ENCODE peak calls at places on chromosome 14, in ten cellular contexts. One of them, this sample, is unnamed.

GRCh38 chr14:100898465-100898864 is 5.1 kb downstream of the RTL1 start:
- DNase-seq in activated T-helper 2 cell treated with anti-CD3 and anti-CD28 coated beads, Interferon-gamma antibody, Interleukin-2, Interleukin-4, amounts not matched to agents 10 μg/mL and 5 μg/mL and 100 μg/mL, durations not matched to agents 14 hours and 24 hours and 36 hours: no peak
- DNase-seq in A549: no peak
- DNase-seq in keratinocyte: no peak
- DNase-seq in DMS53: no peak
- DNase-seq in heart left ventricle: no peak
- DNase-seq in fibroblast of lung: no peak
- DNase-seq in activated CD8-positive, alpha-beta memory T cell treated with anti-CD3 and anti-CD28 coated beads, Interleukin-2, amount 50 U/mL, for 48 hours: peak
- DNase-seq in WTC11: peak
- DNase-seq in EL: no peak
- DNase-seq in this sample: no peak

GRCh38 chr14:72710212-72710611 is 183.7 kb downstream of the DPF3 start:
- DNase-seq in activated T-helper 2 cell treated with anti-CD3 and anti-CD28 coated beads, Interferon-gamma antibody, Interleukin-2, Interleukin-4, amounts not matched to agents 10 μg/mL and 5 μg/mL and 100 μg/mL, durations not matched to agents 14 hours and 24 hours and 36 hours: no peak
- DNase-seq in A549: no peak
- DNase-seq in keratinocyte: no peak
- DNase-seq in DMS53: no peak
- DNase-seq in heart left ventricle: no peak
- DNase-seq in fibroblast of lung: peak
- DNase-seq in activated CD8-positive, alpha-beta memory T cell treated with anti-CD3 and anti-CD28 coated beads, Interleukin-2, amount 50 U/mL, for 48 hours: no peak
- DNase-seq in WTC11: no peak
- DNase-seq in EL: no peak
- DNase-seq in this sample: no peak

GRCh38 chr14:50605776-50606175 is 45.8 kb downstream of the ATL1 start:
- DNase-seq in activated T-helper 2 cell treated with anti-CD3 and anti-CD28 coated beads, Interferon-gamma antibody, Interleukin-2, Interleukin-4, amounts not matched to agents 10 μg/mL and 5 μg/mL and 100 μg/mL, durations not matched to agents 14 hours and 24 hours and 36 hours: no peak
- DNase-seq in A549: no peak
- DNase-seq in keratinocyte: no peak
- DNase-seq in DMS53: no peak
- DNase-seq in heart left ventricle: no peak
- DNase-seq in fibroblast of lung: peak
- DNase-seq in activated CD8-positive, alpha-beta memory T cell treated with anti-CD3 and anti-CD28 coated beads, Interleukin-2, amount 50 U/mL, for 48 hours: no peak
- DNase-seq in WTC11: no peak
- DNase-seq in EL: peak
- DNase-seq in this sample: no peak

GRCh38 chr14:30651934-30652333 is 29.8 kb downstream of the SCFD1 start:
- DNase-seq in activated T-helper 2 cell treated with anti-CD3 and anti-CD28 coated beads, Interferon-gamma antibody, Interleukin-2, Interleukin-4, amounts not matched to agents 10 μg/mL and 5 μg/mL and 100 μg/mL, durations not matched to agents 14 hours and 24 hours and 36 hours: no peak
- DNase-seq in A549: no peak
- DNase-seq in keratinocyte: no peak
- DNase-seq in DMS53: no peak
- DNase-seq in heart left ventricle: no peak
- DNase-seq in fibroblast of lung: peak
- DNase-seq in activated CD8-positive, alpha-beta memory T cell treated with anti-CD3 and anti-CD28 coated beads, Interleukin-2, amount 50 U/mL, for 48 hours: no peak
- DNase-seq in WTC11: no peak
- DNase-seq in EL: no peak
- DNase-seq in this sample: no peak

GRCh38 chr14:51441001-51441400 is 201.0 kb downstream of the TMX1 start:
- DNase-seq in activated T-helper 2 cell treated with anti-CD3 and anti-CD28 coated beads, Interferon-gamma antibody, Interleukin-2, Interleukin-4, amounts not matched to agents 10 μg/mL and 5 μg/mL and 100 μg/mL, durations not matched to agents 14 hours and 24 hours and 36 hours: no peak
- DNase-seq in A549: no peak
- DNase-seq in keratinocyte: no peak
- DNase-seq in DMS53: no peak
- DNase-seq in heart left ventricle: no peak
- DNase-seq in fibroblast of lung: no peak
- DNase-seq in activated CD8-positive, alpha-beta memory T cell treated with anti-CD3 and anti-CD28 coated beads, Interleukin-2, amount 50 U/mL, for 48 hours: no peak
- DNase-seq in WTC11: no peak
- DNase-seq in EL: peak
- DNase-seq in this sample: no peak

GRCh38 chr14:37583358-37584210 is 11.5 kb downstream of the FOXA1 start:
- DNase-seq in activated T-helper 2 cell treated with anti-CD3 and anti-CD28 coated beads, Interferon-gamma antibody, Interleukin-2, Interleukin-4, amounts not matched to agents 10 μg/mL and 5 μg/mL and 100 μg/mL, durations not matched to agents 14 hours and 24 hours and 36 hours: no peak
- DNase-seq in A549: no peak
- DNase-seq in keratinocyte: no peak
- DNase-seq in DMS53: peak
- DNase-seq in heart left ventricle: no peak
- DNase-seq in fibroblast of lung: no peak
- DNase-seq in activated CD8-positive, alpha-beta memory T cell treated with anti-CD3 and anti-CD28 coated beads, Interleukin-2, amount 50 U/mL, for 48 hours: no peak
- DNase-seq in WTC11: peak
- DNase-seq in EL: no peak
- DNase-seq in this sample: no peak

GRCh38 chr14:102221026-102221425 is 81.3 kb downstream of the WDR20 start:
- DNase-seq in activated T-helper 2 cell treated with anti-CD3 and anti-CD28 coated beads, Interferon-gamma antibody, Interleukin-2, Interleukin-4, amounts not matched to agents 10 μg/mL and 5 μg/mL and 100 μg/mL, durations not matched to agents 14 hours and 24 hours and 36 hours: no peak
- DNase-seq in A549: no peak
- DNase-seq in keratinocyte: peak
- DNase-seq in DMS53: no peak
- DNase-seq in heart left ventricle: no peak
- DNase-seq in fibroblast of lung: no peak
- DNase-seq in activated CD8-positive, alpha-beta memory T cell treated with anti-CD3 and anti-CD28 coated beads, Interleukin-2, amount 50 U/mL, for 48 hours: no peak
- DNase-seq in WTC11: no peak
- DNase-seq in EL: peak
- DNase-seq in this sample: no peak

GRCh38 chr14:76761849-76762616 is 765 bp downstream of the VASH1 start:
- DNase-seq in activated T-helper 2 cell treated with anti-CD3 and anti-CD28 coated beads, Interferon-gamma antibody, Interleukin-2, Interleukin-4, amounts not matched to agents 10 μg/mL and 5 μg/mL and 100 μg/mL, durations not matched to agents 14 hours and 24 hours and 36 hours: no peak
- DNase-seq in A549: no peak
- DNase-seq in keratinocyte: no peak
- DNase-seq in DMS53: no peak
- DNase-seq in heart left ventricle: no peak
- DNase-seq in fibroblast of lung: no peak
- DNase-seq in activated CD8-positive, alpha-beta memory T cell treated with anti-CD3 and anti-CD28 coated beads, Interleukin-2, amount 50 U/mL, for 48 hours: peak
- DNase-seq in WTC11: no peak
- DNase-seq in EL: no peak
- DNase-seq in this sample: peak

GRCh38 chr14:49972199-49972671 is 79.4 kb downstream of the ARF6 start:
- DNase-seq in activated T-helper 2 cell treated with anti-CD3 and anti-CD28 coated beads, Interferon-gamma antibody, Interleukin-2, Interleukin-4, amounts not matched to agents 10 μg/mL and 5 μg/mL and 100 μg/mL, durations not matched to agents 14 hours and 24 hours and 36 hours: no peak
- DNase-seq in A549: no peak
- DNase-seq in keratinocyte: peak
- DNase-seq in DMS53: peak
- DNase-seq in heart left ventricle: peak
- DNase-seq in fibroblast of lung: peak
- DNase-seq in activated CD8-positive, alpha-beta memory T cell treated with anti-CD3 and anti-CD28 coated beads, Interleukin-2, amount 50 U/mL, for 48 hours: no peak
- DNase-seq in WTC11: no peak
- DNase-seq in EL: peak
- DNase-seq in this sample: no peak

GRCh38 chr14:64217318-64217717 is 76.9 kb downstream of the ESR2 start:
- DNase-seq in activated T-helper 2 cell treated with anti-CD3 and anti-CD28 coated beads, Interferon-gamma antibody, Interleukin-2, Interleukin-4, amounts not matched to agents 10 μg/mL and 5 μg/mL and 100 μg/mL, durations not matched to agents 14 hours and 24 hours and 36 hours: no peak
- DNase-seq in A549: no peak
- DNase-seq in keratinocyte: no peak
- DNase-seq in DMS53: no peak
- DNase-seq in heart left ventricle: no peak
- DNase-seq in fibroblast of lung: no peak
- DNase-seq in activated CD8-positive, alpha-beta memory T cell treated with anti-CD3 and anti-CD28 coated beads, Interleukin-2, amount 50 U/mL, for 48 hours: no peak
- DNase-seq in WTC11: no peak
- DNase-seq in EL: no peak
- DNase-seq in this sample: no peak

GRCh38 chr14:64388533-64389243 is 535 bp downstream of the MTHFD1 start:
- DNase-seq in activated T-helper 2 cell treated with anti-CD3 and anti-CD28 coated beads, Interferon-gamma antibody, Interleukin-2, Interleukin-4, amounts not matched to agents 10 μg/mL and 5 μg/mL and 100 μg/mL, durations not matched to agents 14 hours and 24 hours and 36 hours: no peak
- DNase-seq in A549: no peak
- DNase-seq in keratinocyte: no peak
- DNase-seq in DMS53: peak
- DNase-seq in heart left ventricle: no peak
- DNase-seq in fibroblast of lung: peak
- DNase-seq in activated CD8-positive, alpha-beta memory T cell treated with anti-CD3 and anti-CD28 coated beads, Interleukin-2, amount 50 U/mL, for 48 hours: no peak
- DNase-seq in WTC11: peak
- DNase-seq in EL: peak
- DNase-seq in this sample: no peak

GRCh38 chr14:93064411-93065271 is 51.1 kb downstream of the ITPK1 start:
- DNase-seq in activated T-helper 2 cell treated with anti-CD3 and anti-CD28 coated beads, Interferon-gamma antibody, Interleukin-2, Interleukin-4, amounts not matched to agents 10 μg/mL and 5 μg/mL and 100 μg/mL, durations not matched to agents 14 hours and 24 hours and 36 hours: no peak
- DNase-seq in A549: no peak
- DNase-seq in keratinocyte: no peak
- DNase-seq in DMS53: no peak
- DNase-seq in heart left ventricle: peak
- DNase-seq in fibroblast of lung: no peak
- DNase-seq in activated CD8-positive, alpha-beta memory T cell treated with anti-CD3 and anti-CD28 coated beads, Interleukin-2, amount 50 U/mL, for 48 hours: no peak
- DNase-seq in WTC11: no peak
- DNase-seq in EL: no peak
- DNase-seq in this sample: no peak

GRCh38 chr14:103095210-103095778 is 769 bp downstream of the EXOC3L4 start:
- DNase-seq in activated T-helper 2 cell treated with anti-CD3 and anti-CD28 coated beads, Interferon-gamma antibody, Interleukin-2, Interleukin-4, amounts not matched to agents 10 μg/mL and 5 μg/mL and 100 μg/mL, durations not matched to agents 14 hours and 24 hours and 36 hours: no peak
- DNase-seq in A549: no peak
- DNase-seq in keratinocyte: no peak
- DNase-seq in DMS53: no peak
- DNase-seq in heart left ventricle: no peak
- DNase-seq in fibroblast of lung: no peak
- DNase-seq in activated CD8-positive, alpha-beta memory T cell treated with anti-CD3 and anti-CD28 coated beads, Interleukin-2, amount 50 U/mL, for 48 hours: no peak
- DNase-seq in WTC11: no peak
- DNase-seq in EL: no peak
- DNase-seq in this sample: no peak

GRCh38 chr14:22887260-22887989 is 4.4 kb downstream of the REM2 start:
- DNase-seq in activated T-helper 2 cell treated with anti-CD3 and anti-CD28 coated beads, Interferon-gamma antibody, Interleukin-2, Interleukin-4, amounts not matched to agents 10 μg/mL and 5 μg/mL and 100 μg/mL, durations not matched to agents 14 hours and 24 hours and 36 hours: peak
- DNase-seq in A549: peak
- DNase-seq in keratinocyte: no peak
- DNase-seq in DMS53: peak
- DNase-seq in heart left ventricle: no peak
- DNase-seq in fibroblast of lung: peak
- DNase-seq in activated CD8-positive, alpha-beta memory T cell treated with anti-CD3 and anti-CD28 coated beads, Interleukin-2, amount 50 U/mL, for 48 hours: no peak
- DNase-seq in WTC11: peak
- DNase-seq in EL: peak
- DNase-seq in this sample: no peak

GRCh38 chr14:23141706-23142467 is 22.8 kb upstream of the CEBPE start:
- DNase-seq in activated T-helper 2 cell treated with anti-CD3 and anti-CD28 coated beads, Interferon-gamma antibody, Interleukin-2, Interleukin-4, amounts not matched to agents 10 μg/mL and 5 μg/mL and 100 μg/mL, durations not matched to agents 14 hours and 24 hours and 36 hours: no peak
- DNase-seq in A549: peak
- DNase-seq in keratinocyte: no peak
- DNase-seq in DMS53: no peak
- DNase-seq in heart left ventricle: peak
- DNase-seq in fibroblast of lung: peak
- DNase-seq in activated CD8-positive, alpha-beta memory T cell treated with anti-CD3 and anti-CD28 coated beads, Interleukin-2, amount 50 U/mL, for 48 hours: no peak
- DNase-seq in WTC11: no peak
- DNase-seq in EL: peak
- DNase-seq in this sample: no peak

GRCh38 chr14:29584992-29585391 is 342.7 kb downstream of the PRKD1 start:
- DNase-seq in activated T-helper 2 cell treated with anti-CD3 and anti-CD28 coated beads, Interferon-gamma antibody, Interleukin-2, Interleukin-4, amounts not matched to agents 10 μg/mL and 5 μg/mL and 100 μg/mL, durations not matched to agents 14 hours and 24 hours and 36 hours: no peak
- DNase-seq in A549: no peak
- DNase-seq in keratinocyte: no peak
- DNase-seq in DMS53: peak
- DNase-seq in heart left ventricle: peak
- DNase-seq in fibroblast of lung: peak
- DNase-seq in activated CD8-positive, alpha-beta memory T cell treated with anti-CD3 and anti-CD28 coated beads, Interleukin-2, amount 50 U/mL, for 48 hours: no peak
- DNase-seq in WTC11: peak
- DNase-seq in EL: peak
- DNase-seq in this sample: no peak

GRCh38 chr14:34297786-34298520 is 164.1 kb downstream of the SPTSSA start:
- DNase-seq in activated T-helper 2 cell treated with anti-CD3 and anti-CD28 coated beads, Interferon-gamma antibody, Interleukin-2, Interleukin-4, amounts not matched to agents 10 μg/mL and 5 μg/mL and 100 μg/mL, durations not matched to agents 14 hours and 24 hours and 36 hours: no peak
- DNase-seq in A549: no peak
- DNase-seq in keratinocyte: no peak
- DNase-seq in DMS53: no peak
- DNase-seq in heart left ventricle: no peak
- DNase-seq in fibroblast of lung: peak
- DNase-seq in activated CD8-positive, alpha-beta memory T cell treated with anti-CD3 and anti-CD28 coated beads, Interleukin-2, amount 50 U/mL, for 48 hours: no peak
- DNase-seq in WTC11: no peak
- DNase-seq in EL: no peak
- DNase-seq in this sample: no peak

GRCh38 chr14:85731198-85731597 is 201.3 kb downstream of the FLRT2 start:
- DNase-seq in activated T-helper 2 cell treated with anti-CD3 and anti-CD28 coated beads, Interferon-gamma antibody, Interleukin-2, Interleukin-4, amounts not matched to agents 10 μg/mL and 5 μg/mL and 100 μg/mL, durations not matched to agents 14 hours and 24 hours and 36 hours: no peak
- DNase-seq in A549: no peak
- DNase-seq in keratinocyte: no peak
- DNase-seq in DMS53: no peak
- DNase-seq in heart left ventricle: peak
- DNase-seq in fibroblast of lung: peak
- DNase-seq in activated CD8-positive, alpha-beta memory T cell treated with anti-CD3 and anti-CD28 coated beads, Interleukin-2, amount 50 U/mL, for 48 hours: no peak
- DNase-seq in WTC11: no peak
- DNase-seq in EL: peak
- DNase-seq in this sample: no peak

GRCh38 chr14:95255013-95255412 is 64.7 kb downstream of the CLMN start:
- DNase-seq in activated T-helper 2 cell treated with anti-CD3 and anti-CD28 coated beads, Interferon-gamma antibody, Interleukin-2, Interleukin-4, amounts not matched to agents 10 μg/mL and 5 μg/mL and 100 μg/mL, durations not matched to agents 14 hours and 24 hours and 36 hours: no peak
- DNase-seq in A549: no peak
- DNase-seq in keratinocyte: no peak
- DNase-seq in DMS53: no peak
- DNase-seq in heart left ventricle: no peak
- DNase-seq in fibroblast of lung: no peak
- DNase-seq in activated CD8-positive, alpha-beta memory T cell treated with anti-CD3 and anti-CD28 coated beads, Interleukin-2, amount 50 U/mL, for 48 hours: no peak
- DNase-seq in WTC11: peak
- DNase-seq in EL: no peak
- DNase-seq in this sample: no peak

GRCh38 chr14:60482743-60483142 is 3.1 kb downstream of the C14orf39 start:
- DNase-seq in activated T-helper 2 cell treated with anti-CD3 and anti-CD28 coated beads, Interferon-gamma antibody, Interleukin-2, Interleukin-4, amounts not matched to agents 10 μg/mL and 5 μg/mL and 100 μg/mL, durations not matched to agents 14 hours and 24 hours and 36 hours: no peak
- DNase-seq in A549: no peak
- DNase-seq in keratinocyte: no peak
- DNase-seq in DMS53: peak
- DNase-seq in heart left ventricle: no peak
- DNase-seq in fibroblast of lung: no peak
- DNase-seq in activated CD8-positive, alpha-beta memory T cell treated with anti-CD3 and anti-CD28 coated beads, Interleukin-2, amount 50 U/mL, for 48 hours: no peak
- DNase-seq in WTC11: no peak
- DNase-seq in EL: no peak
- DNase-seq in this sample: no peak

GRCh38 chr14:105531088-105531957 is 4.9 kb downstream of the TMEM121 start:
- DNase-seq in activated T-helper 2 cell treated with anti-CD3 and anti-CD28 coated beads, Interferon-gamma antibody, Interleukin-2, Interleukin-4, amounts not matched to agents 10 μg/mL and 5 μg/mL and 100 μg/mL, durations not matched to agents 14 hours and 24 hours and 36 hours: no peak
- DNase-seq in A549: no peak
- DNase-seq in keratinocyte: no peak
- DNase-seq in DMS53: no peak
- DNase-seq in heart left ventricle: no peak
- DNase-seq in fibroblast of lung: no peak
- DNase-seq in activated CD8-positive, alpha-beta memory T cell treated with anti-CD3 and anti-CD28 coated beads, Interleukin-2, amount 50 U/mL, for 48 hours: no peak
- DNase-seq in WTC11: no peak
- DNase-seq in EL: no peak
- DNase-seq in this sample: no peak

GRCh38 chr14:64725360-64725815 is 21.2 kb downstream of the PLEKHG3 start:
- DNase-seq in activated T-helper 2 cell treated with anti-CD3 and anti-CD28 coated beads, Interferon-gamma antibody, Interleukin-2, Interleukin-4, amounts not matched to agents 10 μg/mL and 5 μg/mL and 100 μg/mL, durations not matched to agents 14 hours and 24 hours and 36 hours: no peak
- DNase-seq in A549: no peak
- DNase-seq in keratinocyte: no peak
- DNase-seq in DMS53: no peak
- DNase-seq in heart left ventricle: no peak
- DNase-seq in fibroblast of lung: no peak
- DNase-seq in activated CD8-positive, alpha-beta memory T cell treated with anti-CD3 and anti-CD28 coated beads, Interleukin-2, amount 50 U/mL, for 48 hours: no peak
- DNase-seq in WTC11: no peak
- DNase-seq in EL: no peak
- DNase-seq in this sample: no peak

GRCh38 chr14:59698793-59699192 is 122.2 kb upstream of the CCDC175 start:
- DNase-seq in activated T-helper 2 cell treated with anti-CD3 and anti-CD28 coated beads, Interferon-gamma antibody, Interleukin-2, Interleukin-4, amounts not matched to agents 10 μg/mL and 5 μg/mL and 100 μg/mL, durations not matched to agents 14 hours and 24 hours and 36 hours: no peak
- DNase-seq in A549: no peak
- DNase-seq in keratinocyte: no peak
- DNase-seq in DMS53: no peak
- DNase-seq in heart left ventricle: no peak
- DNase-seq in fibroblast of lung: peak
- DNase-seq in activated CD8-positive, alpha-beta memory T cell treated with anti-CD3 and anti-CD28 coated beads, Interleukin-2, amount 50 U/mL, for 48 hours: no peak
- DNase-seq in WTC11: no peak
- DNase-seq in EL: no peak
- DNase-seq in this sample: no peak

GRCh38 chr14:74049886-74050495 is 30.8 kb downstream of the BBOF1 start:
- DNase-seq in activated T-helper 2 cell treated with anti-CD3 and anti-CD28 coated beads, Interferon-gamma antibody, Interleukin-2, Interleukin-4, amounts not matched to agents 10 μg/mL and 5 μg/mL and 100 μg/mL, durations not matched to agents 14 hours and 24 hours and 36 hours: no peak
- DNase-seq in A549: no peak
- DNase-seq in keratinocyte: no peak
- DNase-seq in DMS53: no peak
- DNase-seq in heart left ventricle: no peak
- DNase-seq in fibroblast of lung: no peak
- DNase-seq in activated CD8-positive, alpha-beta memory T cell treated with anti-CD3 and anti-CD28 coated beads, Interleukin-2, amount 50 U/mL, for 48 hours: no peak
- DNase-seq in WTC11: no peak
- DNase-seq in EL: no peak
- DNase-seq in this sample: no peak

GRCh38 chr14:92323916-92324818 is 1.2 kb downstream of the SLC24A4 start:
- DNase-seq in activated T-helper 2 cell treated with anti-CD3 and anti-CD28 coated beads, Interferon-gamma antibody, Interleukin-2, Interleukin-4, amounts not matched to agents 10 μg/mL and 5 μg/mL and 100 μg/mL, durations not matched to agents 14 hours and 24 hours and 36 hours: no peak
- DNase-seq in A549: no peak
- DNase-seq in keratinocyte: no peak
- DNase-seq in DMS53: no peak
- DNase-seq in heart left ventricle: no peak
- DNase-seq in fibroblast of lung: no peak
- DNase-seq in activated CD8-positive, alpha-beta memory T cell treated with anti-CD3 and anti-CD28 coated beads, Interleukin-2, amount 50 U/mL, for 48 hours: no peak
- DNase-seq in WTC11: peak
- DNase-seq in EL: no peak
- DNase-seq in this sample: no peak

This sample was measured in vagina.